ENCODE peak calls at places on chromosomes 2 and 18, in ten cellular contexts. One of them, this sample, is unnamed.

GRCh38 chr18:79947881-79948610 is 3.4 kb downstream of the SLC66A2 start:
- DNase-seq in HTR-8/SVneo: no peak
- DNase-seq in NCI-H526: no peak
- DNase-seq in COR-L47: no peak
- DNase-seq in stimulated activated CD4-positive, alpha-beta T cell treated with anti-CD3 and anti-CD28 coated beads, Interleukin-15, amount 100 ng/mL, for 1 hour: no peak
- DNase-seq in choroid plexus epithelial cell: no peak
- DNase-seq in neural progenitor cell: no peak
- DNase-seq in AG08395: no peak
- DNase-seq in activated gamma-delta T cell treated with anti-CD3 and anti-CD28 coated beads, Interleukin-2, amount 50 U/mL, for 16 hours: no peak
- DNase-seq in left cardiac atrium: no peak
- DNase-seq in this sample: no peak

GRCh38 chr2:186806591-186806990 is 42.4 kb downstream of the ZSWIM2 start:
- DNase-seq in HTR-8/SVneo: no peak
- DNase-seq in NCI-H526: no peak
- DNase-seq in COR-L47: no peak
- DNase-seq in stimulated activated CD4-positive, alpha-beta T cell treated with anti-CD3 and anti-CD28 coated beads, Interleukin-15, amount 100 ng/mL, for 1 hour: no peak
- DNase-seq in choroid plexus epithelial cell: no peak
- DNase-seq in neural progenitor cell: no peak
- DNase-seq in AG08395: no peak
- DNase-seq in activated gamma-delta T cell treated with anti-CD3 and anti-CD28 coated beads, Interleukin-2, amount 50 U/mL, for 16 hours: no peak
- DNase-seq in left cardiac atrium: no peak
- DNase-seq in this sample: no peak

GRCh38 chr2:201965550-201965949 is 68.1 kb upstream of the FZD7 start:
- DNase-seq in HTR-8/SVneo: no peak
- DNase-seq in NCI-H526: no peak
- DNase-seq in COR-L47: no peak
- DNase-seq in stimulated activated CD4-positive, alpha-beta T cell treated with anti-CD3 and anti-CD28 coated beads, Interleukin-15, amount 100 ng/mL, for 1 hour: no peak
- DNase-seq in choroid plexus epithelial cell: no peak
- DNase-seq in neural progenitor cell: no peak
- DNase-seq in AG08395: no peak
- DNase-seq in activated gamma-delta T cell treated with anti-CD3 and anti-CD28 coated beads, Interleukin-2, amount 50 U/mL, for 16 hours: no peak
- DNase-seq in left cardiac atrium: no peak
- DNase-seq in this sample: no peak

GRCh38 chr2:1715184-1716012 is 28.9 kb downstream of the PXDN start:
- DNase-seq in HTR-8/SVneo: no peak
- DNase-seq in NCI-H526: peak; percentile 21
- DNase-seq in COR-L47: no peak
- DNase-seq in stimulated activated CD4-positive, alpha-beta T cell treated with anti-CD3 and anti-CD28 coated beads, Interleukin-15, amount 100 ng/mL, for 1 hour: no peak
- DNase-seq in choroid plexus epithelial cell: no peak
- DNase-seq in neural progenitor cell: no peak
- DNase-seq in AG08395: peak; percentile 60
- DNase-seq in activated gamma-delta T cell treated with anti-CD3 and anti-CD28 coated beads, Interleukin-2, amount 50 U/mL, for 16 hours: no peak
- DNase-seq in left cardiac atrium: no peak
- DNase-seq in this sample: no peak

GRCh38 chr2:231685349-231686191 is 22.8 kb upstream of the PTMA start:
- DNase-seq in HTR-8/SVneo: no peak
- DNase-seq in NCI-H526: no peak
- DNase-seq in COR-L47: no peak
- DNase-seq in stimulated activated CD4-positive, alpha-beta T cell treated with anti-CD3 and anti-CD28 coated beads, Interleukin-15, amount 100 ng/mL, for 1 hour: no peak
- DNase-seq in choroid plexus epithelial cell: no peak
- DNase-seq in neural progenitor cell: peak; percentile 62
- DNase-seq in AG08395: no peak
- DNase-seq in activated gamma-delta T cell treated with anti-CD3 and anti-CD28 coated beads, Interleukin-2, amount 50 U/mL, for 16 hours: no peak
- DNase-seq in left cardiac atrium: no peak
- DNase-seq in this sample: no peak

GRCh38 chr2:107412209-107412904 is 414.3 kb upstream of the RGPD4 start:
- DNase-seq in HTR-8/SVneo: no peak
- DNase-seq in NCI-H526: no peak
- DNase-seq in COR-L47: no peak
- DNase-seq in stimulated activated CD4-positive, alpha-beta T cell treated with anti-CD3 and anti-CD28 coated beads, Interleukin-15, amount 100 ng/mL, for 1 hour: no peak
- DNase-seq in choroid plexus epithelial cell: peak; percentile 70
- DNase-seq in neural progenitor cell: no peak
- DNase-seq in AG08395: no peak
- DNase-seq in activated gamma-delta T cell treated with anti-CD3 and anti-CD28 coated beads, Interleukin-2, amount 50 U/mL, for 16 hours: no peak
- DNase-seq in left cardiac atrium: no peak
- DNase-seq in this sample: no peak

GRCh38 chr18:59024829-59025228 is 114.9 kb upstream of the SEC11C start:
- DNase-seq in HTR-8/SVneo: no peak
- DNase-seq in NCI-H526: no peak
- DNase-seq in COR-L47: no peak
- DNase-seq in stimulated activated CD4-positive, alpha-beta T cell treated with anti-CD3 and anti-CD28 coated beads, Interleukin-15, amount 100 ng/mL, for 1 hour: no peak
- DNase-seq in choroid plexus epithelial cell: peak; percentile 86
- DNase-seq in neural progenitor cell: no peak
- DNase-seq in AG08395: peak; percentile 14
- DNase-seq in activated gamma-delta T cell treated with anti-CD3 and anti-CD28 coated beads, Interleukin-2, amount 50 U/mL, for 16 hours: no peak
- DNase-seq in left cardiac atrium: peak; percentile 53
- DNase-seq in this sample: no peak

GRCh38 chr2:237757616-237758015 is 41.0 kb upstream of the RBM44 start:
- DNase-seq in HTR-8/SVneo: no peak
- DNase-seq in NCI-H526: no peak
- DNase-seq in COR-L47: no peak
- DNase-seq in stimulated activated CD4-positive, alpha-beta T cell treated with anti-CD3 and anti-CD28 coated beads, Interleukin-15, amount 100 ng/mL, for 1 hour: no peak
- DNase-seq in choroid plexus epithelial cell: no peak
- DNase-seq in neural progenitor cell: no peak
- DNase-seq in AG08395: no peak
- DNase-seq in activated gamma-delta T cell treated with anti-CD3 and anti-CD28 coated beads, Interleukin-2, amount 50 U/mL, for 16 hours: no peak
- DNase-seq in left cardiac atrium: no peak
- DNase-seq in this sample: no peak

GRCh38 chr2:203669820-203670219 is 36.6 kb upstream of the CD28 start:
- DNase-seq in HTR-8/SVneo: no peak
- DNase-seq in NCI-H526: no peak
- DNase-seq in COR-L47: no peak
- DNase-seq in stimulated activated CD4-positive, alpha-beta T cell treated with anti-CD3 and anti-CD28 coated beads, Interleukin-15, amount 100 ng/mL, for 1 hour: no peak
- DNase-seq in choroid plexus epithelial cell: peak; percentile 81
- DNase-seq in neural progenitor cell: no peak
- DNase-seq in AG08395: no peak
- DNase-seq in activated gamma-delta T cell treated with anti-CD3 and anti-CD28 coated beads, Interleukin-2, amount 50 U/mL, for 16 hours: no peak
- DNase-seq in left cardiac atrium: no peak
- DNase-seq in this sample: no peak

This sample was measured in NCI-H187 treated with DMSO at 0.1 percent for 48 hours.